ENCODE peak calls at places on chromosome 11, in six cellular contexts. One of them, this sample, is unnamed.

GRCh38 chr11:66545701-66546367 is at the start of gene ZDHHC24:
- DNase-seq in GM23338: peak; percentile 97
- DNase-seq in tibial nerve: peak; percentile 94
- DNase-seq in heart right ventricle: peak; percentile 98
- DNase-seq in transverse colon: peak; percentile 97
- DNase-seq in brain microvascular endothelial cell: peak; percentile 97
- DNase-seq in this sample: peak; percentile 98

GRCh38 chr11:133934599-133935550 is 21.9 kb downstream of the IGSF9B start:
- DNase-seq in GM23338: no peak
- DNase-seq in tibial nerve: peak; percentile 32
- DNase-seq in heart right ventricle: peak; percentile 52
- DNase-seq in transverse colon: peak; percentile 29
- DNase-seq in brain microvascular endothelial cell: peak; percentile 56
- DNase-seq in this sample: no peak

GRCh38 chr11:19327280-19327679 is 86.5 kb upstream of the E2F8 start:
- DNase-seq in GM23338: no peak
- DNase-seq in tibial nerve: no peak
- DNase-seq in heart right ventricle: no peak
- DNase-seq in transverse colon: no peak
- DNase-seq in brain microvascular endothelial cell: no peak
- DNase-seq in this sample: no peak

GRCh38 chr11:94771951-94772350 is 3.8 kb downstream of the AMOTL1 start:
- DNase-seq in GM23338: no peak
- DNase-seq in tibial nerve: no peak
- DNase-seq in heart right ventricle: no peak
- DNase-seq in transverse colon: no peak
- DNase-seq in brain microvascular endothelial cell: no peak
- DNase-seq in this sample: no peak

GRCh38 chr11:71340076-71340606 is 87.8 kb upstream of the SHANK2 start:
- DNase-seq in GM23338: no peak
- DNase-seq in tibial nerve: no peak
- DNase-seq in heart right ventricle: no peak
- DNase-seq in transverse colon: no peak
- DNase-seq in brain microvascular endothelial cell: no peak
- DNase-seq in this sample: no peak

GRCh38 chr11:33734441-33735165 is 1.6 kb downstream of the CD59 start:
- DNase-seq in GM23338: no peak
- DNase-seq in tibial nerve: peak; percentile 44
- DNase-seq in heart right ventricle: no peak
- DNase-seq in transverse colon: peak; percentile 46
- DNase-seq in brain microvascular endothelial cell: peak; percentile 30
- DNase-seq in this sample: no peak

GRCh38 chr11:108713076-108713790 is 48.4 kb downstream of the DDX10 start:
- DNase-seq in GM23338: no peak
- DNase-seq in tibial nerve: no peak
- DNase-seq in heart right ventricle: no peak
- DNase-seq in transverse colon: no peak
- DNase-seq in brain microvascular endothelial cell: peak; percentile 75
- DNase-seq in this sample: no peak

GRCh38 chr11:19946681-19947080 is 213.6 kb downstream of the DBX1 start:
- DNase-seq in GM23338: no peak
- DNase-seq in tibial nerve: no peak
- DNase-seq in heart right ventricle: no peak
- DNase-seq in transverse colon: no peak
- DNase-seq in brain microvascular endothelial cell: peak; percentile 35
- DNase-seq in this sample: no peak

GRCh38 chr11:100576044-100577021 is 110.8 kb upstream of the ARHGAP42 start:
- DNase-seq in GM23338: peak; percentile 76
- DNase-seq in tibial nerve: peak; percentile 37
- DNase-seq in heart right ventricle: no peak
- DNase-seq in transverse colon: no peak
- DNase-seq in brain microvascular endothelial cell: peak; percentile 42
- DNase-seq in this sample: no peak

GRCh38 chr11:74602637-74603591 is 10.5 kb downstream of the POLD3 start:
- DNase-seq in GM23338: no peak
- DNase-seq in tibial nerve: no peak
- DNase-seq in heart right ventricle: no peak
- DNase-seq in transverse colon: no peak
- DNase-seq in brain microvascular endothelial cell: no peak
- DNase-seq in this sample: no peak

GRCh38 chr11:35541621-35542375 is 16.4 kb upstream of the PAMR1 start:
- DNase-seq in GM23338: no peak
- DNase-seq in tibial nerve: peak; percentile 65
- DNase-seq in heart right ventricle: no peak
- DNase-seq in transverse colon: peak; percentile 16
- DNase-seq in brain microvascular endothelial cell: peak; percentile 73
- DNase-seq in this sample: no peak

GRCh38 chr11:35464308-35464707 is 45.0 kb upstream of the SLC1A2 start:
- DNase-seq in GM23338: no peak
- DNase-seq in tibial nerve: no peak
- DNase-seq in heart right ventricle: no peak
- DNase-seq in transverse colon: no peak
- DNase-seq in brain microvascular endothelial cell: no peak
- DNase-seq in this sample: no peak

GRCh38 chr11:19110290-19110689 is 6.7 kb upstream of the ZDHHC13 start:
- DNase-seq in GM23338: no peak
- DNase-seq in tibial nerve: no peak
- DNase-seq in heart right ventricle: peak; percentile 47
- DNase-seq in transverse colon: no peak
- DNase-seq in brain microvascular endothelial cell: no peak
- DNase-seq in this sample: no peak

GRCh38 chr11:125062931-125063428 is at the start of gene SLC37A2:
- DNase-seq in GM23338: peak; percentile 80
- DNase-seq in tibial nerve: peak; percentile 41
- DNase-seq in heart right ventricle: peak; percentile 68
- DNase-seq in transverse colon: peak; percentile 73
- DNase-seq in brain microvascular endothelial cell: peak; percentile 27
- DNase-seq in this sample: peak; percentile 51

GRCh38 chr11:2794947-2795346 is 90.6 kb downstream of the CDKN1C start:
- DNase-seq in GM23338: no peak
- DNase-seq in tibial nerve: no peak
- DNase-seq in heart right ventricle: peak; percentile 10
- DNase-seq in transverse colon: peak; percentile 5
- DNase-seq in brain microvascular endothelial cell: no peak
- DNase-seq in this sample: peak; percentile 62

GRCh38 chr11:134521001-134521400 is 109.0 kb upstream of the B3GAT1 start:
- DNase-seq in GM23338: no peak
- DNase-seq in tibial nerve: no peak
- DNase-seq in heart right ventricle: no peak
- DNase-seq in transverse colon: no peak
- DNase-seq in brain microvascular endothelial cell: no peak
- DNase-seq in this sample: no peak

GRCh38 chr11:15865212-15865987 is 490.9 kb downstream of the SOX6 start:
- DNase-seq in GM23338: no peak
- DNase-seq in tibial nerve: no peak
- DNase-seq in heart right ventricle: no peak
- DNase-seq in transverse colon: no peak
- DNase-seq in brain microvascular endothelial cell: no peak
- DNase-seq in this sample: no peak

GRCh38 chr11:35165416-35166368 is 26.7 kb downstream of the CD44 start:
- DNase-seq in GM23338: no peak
- DNase-seq in tibial nerve: peak; percentile 40
- DNase-seq in heart right ventricle: no peak
- DNase-seq in transverse colon: peak; percentile 73
- DNase-seq in brain microvascular endothelial cell: peak; percentile 77
- DNase-seq in this sample: no peak

GRCh38 chr11:126341760-126342161 is 13.7 kb upstream of the ST3GAL4 start:
- DNase-seq in GM23338: no peak
- DNase-seq in tibial nerve: no peak
- DNase-seq in heart right ventricle: no peak
- DNase-seq in transverse colon: no peak
- DNase-seq in brain microvascular endothelial cell: peak; percentile 70
- DNase-seq in this sample: no peak

GRCh38 chr11:45603930-45604682 is 61.3 kb downstream of the CHST1 start:
- DNase-seq in GM23338: no peak
- DNase-seq in tibial nerve: no peak
- DNase-seq in heart right ventricle: peak; percentile 53
- DNase-seq in transverse colon: no peak
- DNase-seq in brain microvascular endothelial cell: no peak
- DNase-seq in this sample: no peak

GRCh38 chr11:8839957-8840945 is 70.7 kb upstream of the AKIP1 start:
- DNase-seq in GM23338: peak; percentile 50
- DNase-seq in tibial nerve: no peak
- DNase-seq in heart right ventricle: no peak
- DNase-seq in transverse colon: peak; percentile 59
- DNase-seq in brain microvascular endothelial cell: no peak
- DNase-seq in this sample: no peak

GRCh38 chr11:119085523-119085878 is 820 bp downstream of the HMBS start:
- DNase-seq in GM23338: no peak
- DNase-seq in tibial nerve: no peak
- DNase-seq in heart right ventricle: no peak
- DNase-seq in transverse colon: peak; percentile 35
- DNase-seq in brain microvascular endothelial cell: no peak
- DNase-seq in this sample: no peak

GRCh38 chr11:41189711-41190477 is 269.6 kb downstream of the LRRC4C start:
- DNase-seq in GM23338: no peak
- DNase-seq in tibial nerve: no peak
- DNase-seq in heart right ventricle: no peak
- DNase-seq in transverse colon: no peak
- DNase-seq in brain microvascular endothelial cell: no peak
- DNase-seq in this sample: no peak

GRCh38 chr11:72602250-72602904 is 71.8 kb downstream of the PDE2A start:
- DNase-seq in GM23338: no peak
- DNase-seq in tibial nerve: no peak
- DNase-seq in heart right ventricle: no peak
- DNase-seq in transverse colon: peak; percentile 47
- DNase-seq in brain microvascular endothelial cell: no peak
- DNase-seq in this sample: no peak
- H3K27me3 ChIP-seq in GM23338: no peaks in the 10 kb centered on the region
- H3K27me3 ChIP-seq in tibial nerve: no peaks in the 10 kb centered on the region
- H3K27me3 ChIP-seq in heart right ventricle: no peaks in the 10 kb centered on the region
- H3K27me3 ChIP-seq in transverse colon: no peaks in the 10 kb centered on the region
- H3K27me3 ChIP-seq in brain microvascular endothelial cell: no peaks in the 10 kb centered on the region
- H3K27me3 ChIP-seq in this sample: no peaks in the 10 kb centered on the region

DNA sequence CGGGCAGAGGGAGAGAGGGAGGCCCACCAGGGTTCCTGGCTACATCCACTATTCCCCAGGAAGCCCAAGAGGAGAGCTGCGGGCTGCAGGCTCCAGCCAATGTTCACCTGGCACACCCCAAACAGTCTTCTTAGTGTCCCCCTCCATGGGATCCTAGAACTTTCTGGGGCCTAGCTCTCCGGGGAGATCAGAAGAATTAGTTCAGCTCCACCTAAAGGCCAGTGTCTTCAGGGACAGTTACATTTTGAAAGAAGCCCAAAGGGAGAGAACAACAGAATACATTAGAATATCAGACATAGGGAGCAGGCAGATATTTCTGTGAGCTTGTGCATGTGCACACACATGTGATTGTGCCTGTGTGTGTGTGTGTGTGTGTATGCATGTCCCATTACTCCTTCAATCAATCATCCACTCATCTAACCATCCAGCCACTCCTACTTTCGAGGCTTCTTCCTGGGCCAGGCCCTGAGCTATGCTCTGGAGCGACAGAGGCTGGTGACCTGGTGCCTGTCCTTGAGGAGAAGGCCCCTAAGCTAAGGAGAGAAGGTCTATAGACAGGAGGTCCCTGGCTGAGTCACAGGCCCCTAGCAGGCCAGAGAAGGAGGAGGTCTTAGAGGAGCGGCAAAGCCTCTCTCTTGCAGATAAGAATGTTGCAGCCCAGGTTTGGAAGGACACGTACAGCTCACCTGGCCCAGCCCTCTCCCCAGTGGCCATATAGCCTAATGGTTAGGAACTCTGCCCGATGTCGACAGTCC is 165.5 kb downstream of the DSCAML1 start:
- DNase-seq in GM23338: no peak
- DNase-seq in tibial nerve: no peak
- DNase-seq in heart right ventricle: no peak
- DNase-seq in transverse colon: no peak
- DNase-seq in brain microvascular endothelial cell: no peak
- DNase-seq in this sample: no peak
- TF ChIP-seq CTCF in GM23338: peak; percentile 28
- TF ChIP-seq CTCF in tibial nerve: no peak
- TF ChIP-seq CTCF in heart right ventricle: no peak
- TF ChIP-seq CTCF in transverse colon: no peak
- TF ChIP-seq CTCF in brain microvascular endothelial cell: no peak
- TF ChIP-seq CTCF in this sample: no peak

GRCh38 chr11:89437317-89437716 is 53.9 kb downstream of the NOX4 start:
- DNase-seq in GM23338: peak; percentile 34
- DNase-seq in tibial nerve: no peak
- DNase-seq in heart right ventricle: no peak
- DNase-seq in transverse colon: no peak
- DNase-seq in brain microvascular endothelial cell: no peak
- DNase-seq in this sample: no peak

GRCh38 chr11:89436071-89436470 is 55.1 kb downstream of the NOX4 start:
- DNase-seq in GM23338: no peak
- DNase-seq in tibial nerve: no peak
- DNase-seq in heart right ventricle: no peak
- DNase-seq in transverse colon: no peak
- DNase-seq in brain microvascular endothelial cell: peak; percentile 15
- DNase-seq in this sample: no peak

GRCh38 chr11:89433278-89433677 is 57.9 kb downstream of the NOX4 start:
- DNase-seq in GM23338: no peak
- DNase-seq in tibial nerve: no peak
- DNase-seq in heart right ventricle: no peak
- DNase-seq in transverse colon: no peak
- DNase-seq in brain microvascular endothelial cell: no peak
- DNase-seq in this sample: no peak
- H3K4me3 ChIP-seq in GM23338: no peak overlapping the region
- H3K4me3 ChIP-seq in tibial nerve: no peak overlapping the region
- H3K4me3 ChIP-seq in heart right ventricle: no peak overlapping the region
- H3K4me3 ChIP-seq in transverse colon: no peak overlapping the region
- H3K4me3 ChIP-seq in brain microvascular endothelial cell: no peak overlapping the region
- H3K4me3 ChIP-seq in this sample: no peak overlapping the region

GRCh38 chr11:69387409-69387885 is 93.5 kb downstream of the MYEOV start:
- DNase-seq in GM23338: no peak
- DNase-seq in tibial nerve: no peak
- DNase-seq in heart right ventricle: no peak
- DNase-seq in transverse colon: no peak
- DNase-seq in brain microvascular endothelial cell: no peak
- DNase-seq in this sample: no peak

GRCh38 chr11:69388661-69389060 is 92.8 kb upstream of the LINC01488 start:
- DNase-seq in GM23338: no peak
- DNase-seq in tibial nerve: no peak
- DNase-seq in heart right ventricle: no peak
- DNase-seq in transverse colon: no peak
- DNase-seq in brain microvascular endothelial cell: no peak
- DNase-seq in this sample: no peak

GRCh38 chr11:69385832-69386415 is 92.0 kb downstream of the MYEOV start:
- DNase-seq in GM23338: no peak
- DNase-seq in tibial nerve: no peak
- DNase-seq in heart right ventricle: no peak
- DNase-seq in transverse colon: peak; percentile 0
- DNase-seq in brain microvascular endothelial cell: no peak
- DNase-seq in this sample: peak; percentile 54

GRCh38 chr11:69386594-69387408 is 92.8 kb downstream of the MYEOV start:
- DNase-seq in GM23338: no peak
- DNase-seq in tibial nerve: no peak
- DNase-seq in heart right ventricle: no peak
- DNase-seq in transverse colon: no peak
- DNase-seq in brain microvascular endothelial cell: no peak
- DNase-seq in this sample: peak; percentile 49

DNA sequence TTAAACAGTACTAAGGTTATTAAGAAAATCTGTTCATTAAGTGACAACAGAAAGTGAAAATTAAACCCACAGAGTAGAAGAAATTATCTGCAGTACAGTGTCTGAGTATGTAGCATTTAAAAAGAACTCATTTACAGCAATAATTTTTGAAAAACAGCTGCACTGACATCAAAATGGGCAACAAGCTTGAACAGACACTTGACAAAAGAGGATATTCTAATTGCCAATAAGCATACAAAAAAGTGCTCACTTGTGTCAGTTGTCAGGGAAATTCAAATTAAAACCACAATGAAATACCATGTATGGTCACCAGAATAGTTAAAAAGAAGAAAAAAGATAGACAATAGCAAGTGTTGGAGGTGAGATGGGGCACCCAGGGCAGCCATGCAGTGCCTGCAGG is 93.3 kb upstream of the LINC01488 start:
- DNase-seq in GM23338: no peak
- DNase-seq in tibial nerve: no peak
- DNase-seq in heart right ventricle: no peak
- DNase-seq in transverse colon: no peak
- DNase-seq in brain microvascular endothelial cell: no peak
- DNase-seq in this sample: no peak
- H3K27me3 ChIP-seq in GM23338: no peaks in the 10 kb centered on the region
- H3K27me3 ChIP-seq in tibial nerve: no peaks in the 10 kb centered on the region
- H3K27me3 ChIP-seq in heart right ventricle: no peaks in the 10 kb centered on the region
- H3K27me3 ChIP-seq in transverse colon: no peaks in the 10 kb centered on the region
- H3K27me3 ChIP-seq in brain microvascular endothelial cell: no peaks in the 10 kb centered on the region
- H3K27me3 ChIP-seq in this sample: no peaks in the 10 kb centered on the region

This sample was measured in ascending aorta.